ENCODE peak calls at places on chromosomes 16 and 17, in four cellular contexts. One of them, this sample, is unnamed.

GRCh38 chr16:69123894-69124293 is 8.5 kb downstream of the CHTF8 start:
- DNase-seq in fibroblast of mammary gland: peak; percentile 77
- DNase-seq in BJ: no peak
- DNase-seq in heart left ventricle: peak; percentile 67
- DNase-seq in this sample: peak; percentile 43

GRCh38 chr17:3974980-3975379 is 10.7 kb upstream of the ATP2A3 start:
- DNase-seq in fibroblast of mammary gland: no peak
- DNase-seq in heart left ventricle: no peak
- DNase-seq in BJ: no peak
- DNase-seq in this sample: no peak

GRCh38 chr17:44219636-44220210 is at the start of gene UBTF:
- DNase-seq in heart left ventricle: peak; percentile 80
- DNase-seq in fibroblast of mammary gland: no peak
- DNase-seq in BJ: no peak
- DNase-seq in this sample: peak; percentile 33

GRCh38 chr17:76237859-76238313 is 2.4 kb downstream of the RNF157 start:
- DNase-seq in BJ: no peak
- DNase-seq in heart left ventricle: no peak
- DNase-seq in fibroblast of mammary gland: peak; percentile 44
- DNase-seq in this sample: no peak

GRCh38 chr16:80618862-80619648 is 78.3 kb downstream of the DYNLRB2 start:
- DNase-seq in BJ: no peak
- DNase-seq in fibroblast of mammary gland: no peak
- DNase-seq in heart left ventricle: no peak
- DNase-seq in this sample: no peak

GRCh38 chr16:75080205-75081029 is 36.2 kb downstream of the LDHD start:
- DNase-seq in fibroblast of mammary gland: peak; percentile 69
- DNase-seq in BJ: no peak
- DNase-seq in heart left ventricle: no peak
- DNase-seq in this sample: peak; percentile 82

GRCh38 chr16:52577130-52577706 is 30.3 kb upstream of the TOX3 start:
- DNase-seq in fibroblast of mammary gland: no peak
- DNase-seq in heart left ventricle: no peak
- DNase-seq in BJ: no peak
- DNase-seq in this sample: no peak

GRCh38 chr17:77487211-77487629 is 346.5 kb downstream of the SEC14L1 start:
- DNase-seq in BJ: no peak
- DNase-seq in fibroblast of mammary gland: no peak
- DNase-seq in heart left ventricle: peak; percentile 23
- DNase-seq in this sample: no peak

GRCh38 chr17:30821751-30822723 is 2.5 kb downstream of the CRLF3 start:
- DNase-seq in fibroblast of mammary gland: no peak
- DNase-seq in BJ: no peak
- DNase-seq in heart left ventricle: no peak
- DNase-seq in this sample: no peak

GRCh38 chr16:49833796-49834195 is 22.1 kb downstream of the ZNF423 start:
- DNase-seq in BJ: no peak
- DNase-seq in fibroblast of mammary gland: no peak
- DNase-seq in heart left ventricle: no peak
- DNase-seq in this sample: no peak

GRCh38 chr16:22816475-22816874 is 2.5 kb downstream of the HS3ST2 start:
- DNase-seq in fibroblast of mammary gland: peak; percentile 9
- DNase-seq in BJ: no peak
- DNase-seq in heart left ventricle: no peak
- DNase-seq in this sample: peak; percentile 73

GRCh38 chr17:28529012-28529400 is 22.9 kb downstream of the FOXN1 start:
- DNase-seq in BJ: no peak
- DNase-seq in heart left ventricle: no peak
- DNase-seq in fibroblast of mammary gland: no peak
- DNase-seq in this sample: no peak

GRCh38 chr16:67302076-67302475 is 22.7 kb downstream of the PLEKHG4 start:
- DNase-seq in heart left ventricle: no peak
- DNase-seq in fibroblast of mammary gland: no peak
- DNase-seq in BJ: no peak
- DNase-seq in this sample: no peak

DNA sequence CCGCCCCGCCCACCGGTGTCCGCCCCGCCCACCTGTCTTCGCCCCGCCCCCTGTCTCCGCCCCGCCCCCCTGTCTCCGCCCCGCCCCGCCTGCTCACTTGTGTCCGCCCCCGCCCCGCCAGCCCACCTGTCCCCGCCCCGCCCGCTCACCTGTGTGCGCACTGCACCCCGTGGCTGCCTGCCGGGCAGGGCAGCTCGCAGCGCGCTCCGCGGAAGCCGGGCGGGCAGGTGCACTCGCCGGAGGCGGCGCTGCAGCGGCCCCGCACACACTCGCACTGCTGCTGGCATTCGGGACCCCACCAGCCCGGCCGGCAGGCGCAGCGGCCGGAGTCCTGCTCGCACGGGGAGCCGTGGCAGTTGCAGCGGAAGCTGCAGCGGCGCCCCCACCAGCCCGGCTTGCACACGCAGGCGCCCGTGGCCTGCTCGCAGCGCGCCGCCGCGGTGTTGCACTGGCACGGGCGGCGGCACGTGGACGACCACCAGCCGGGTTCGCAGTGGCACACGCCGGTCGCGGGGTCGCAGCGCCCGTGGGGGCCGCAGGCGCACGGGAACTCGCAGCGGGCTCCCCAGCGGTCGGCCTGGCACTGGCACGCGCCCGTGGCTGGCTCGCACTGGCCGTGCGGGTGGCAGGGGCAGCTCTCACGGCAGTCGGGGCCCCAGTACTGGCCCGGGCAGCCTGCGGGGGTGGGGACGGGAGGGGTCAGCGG is 2.1 kb downstream of the SCARF1 start:
- DNase-seq in BJ: no peak
- DNase-seq in heart left ventricle: peak; percentile 59
- DNase-seq in fibroblast of mammary gland: no peak
- DNase-seq in this sample: no peak
- TF ChIP-seq CTCF in BJ: no peak
- TF ChIP-seq CTCF in heart left ventricle: no peak
- TF ChIP-seq CTCF in fibroblast of mammary gland: no peak
- TF ChIP-seq CTCF in this sample: no peak

DNA sequence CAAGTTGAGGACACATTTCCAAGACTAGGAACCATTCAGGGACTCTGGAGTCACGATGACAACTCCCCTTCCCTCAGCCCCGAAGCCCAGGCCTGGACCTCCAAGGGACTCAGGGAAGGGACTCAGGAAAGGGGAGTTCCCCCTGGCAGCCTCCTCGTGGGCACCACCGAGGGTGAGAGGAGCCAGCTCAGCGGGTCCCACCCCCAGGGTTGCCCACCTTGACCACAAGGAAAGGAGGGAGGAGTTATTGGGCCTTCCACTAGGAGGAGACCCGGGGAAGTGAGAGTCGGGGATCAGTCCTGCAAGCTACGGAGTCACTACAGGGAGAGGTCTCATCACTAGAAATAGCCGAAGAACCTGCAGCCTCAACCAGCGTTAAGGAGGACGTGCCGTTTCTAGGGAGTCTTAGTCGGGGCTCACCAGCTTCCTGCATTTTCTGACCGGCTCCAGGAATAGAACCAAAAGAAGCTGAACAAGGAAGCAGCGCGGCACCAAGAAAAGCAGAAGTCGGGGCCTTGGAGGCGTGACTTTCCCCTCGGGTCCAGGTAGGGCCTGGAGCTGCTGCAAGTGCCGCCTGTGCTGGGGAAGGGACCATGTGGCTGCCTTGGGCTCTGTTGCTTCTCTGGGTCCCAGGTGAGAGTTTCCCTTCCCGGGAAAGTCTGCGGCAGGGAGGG is at the start of gene CD300A:
- DNase-seq in fibroblast of mammary gland: no peak
- DNase-seq in BJ: no peak
- DNase-seq in heart left ventricle: peak; percentile 67
- DNase-seq in this sample: no peak
- H3K4me3 ChIP-seq in fibroblast of mammary gland: no peak within 1 kb of the TSS
- H3K4me3 ChIP-seq in BJ: no peak within 1 kb of the TSS
- H3K4me3 ChIP-seq in heart left ventricle: peak within 1 kb of the TSS; percentile 33
- H3K4me3 ChIP-seq in this sample: no peak within 1 kb of the TSS

GRCh38 chr16:3356118-3356517 is 429 bp downstream of the OR2C1 start:
- DNase-seq in BJ: no peak
- DNase-seq in heart left ventricle: no peak
- DNase-seq in fibroblast of mammary gland: no peak
- DNase-seq in this sample: no peak
- TF ChIP-seq CTCF in BJ: no peak
- TF ChIP-seq CTCF in heart left ventricle: no peak
- TF ChIP-seq CTCF in fibroblast of mammary gland: no peak
- TF ChIP-seq CTCF in this sample: no peak

GRCh38 chr16:85611455-85612190 is 1.5 kb upstream of the GSE1 start:
- DNase-seq in fibroblast of mammary gland: peak; percentile 74
- DNase-seq in BJ: no peak
- DNase-seq in heart left ventricle: peak; percentile 87
- DNase-seq in this sample: peak; percentile 96
- H3K4me3 ChIP-seq in fibroblast of mammary gland: peak overlapping the region; percentile 52
- H3K4me3 ChIP-seq in BJ: peak overlapping the region; percentile 56
- H3K4me3 ChIP-seq in heart left ventricle: peak overlapping the region; percentile 74
- H3K4me3 ChIP-seq in this sample: peak overlapping the region; percentile 60

This sample was measured in foreskin fibroblast.